ENCODE peak calls at places on chromosomes 7 and 10, in ten cellular contexts. S is mucosa of gallbladder, Q is NAMALWA, N is fibroblast of mammary gland, H is dermis blood vessel endothelial cell, K is HTR-8/SVneo, L is hippocampal formation, Y is NCI-H1048, G is NCI-H1436, U is A549. C is an unnamed sample.

GRCh38 chr10:103724074-103724473 is 131.3 kb downstream of the SH3PXD2A start:
- DNase-seq in U (no peak), L (no peak), Y (no peak), S (no peak), H (no peak), G (no peak), K (no peak), Q (no peak), N (no peak), C (no peak)

GRCh38 chr7:50379082-50379481 is 71.1 kb downstream of the FIGNL1 start:
- DNase-seq in K (no peak), H (no peak), Q (no peak), G (peak), S (no peak), U (no peak), N (no peak), L (no peak), Y (no peak), C (no peak)

GRCh38 chr7:123682690-123683089 is 27.0 kb downstream of the LMOD2 start:
- DNase-seq in S (no peak), Q (peak), U (peak), Y (no peak), N (peak), G (peak), H (peak), L (peak), K (peak), C (peak)

GRCh38 chr7:47580175-47580701 is 1.7 kb downstream of the TNS3 start:
- DNase-seq in U (peak), L (no peak), H (no peak), K (no peak), G (no peak), S (peak), Y (no peak), N (no peak), Q (no peak), C (peak)

GRCh38 chr7:18866359-18867036 is 250.9 kb downstream of the TWIST1 start:
- DNase-seq in S (peak), Q (no peak), L (no peak), Y (no peak), G (peak), H (peak), N (peak), K (peak), U (peak), C (peak)

GRCh38 chr10:689433-690226 is at the start of gene DIP2C:
- DNase-seq in U (peak), L (peak), Q (no peak), Y (peak), G (peak), S (peak), H (peak), K (peak), N (peak), C (peak)

GRCh38 chr10:108709927-108710722 is 1213.2 kb downstream of the XPNPEP1 start:
- DNase-seq in U (no peak), L (no peak), K (no peak), Q (no peak), Y (no peak), N (no peak), G (no peak), H (no peak), S (no peak), C (no peak)

GRCh38 chr7:1293950-1294728 is 61.5 kb downstream of the UNCX start:
- DNase-seq in S (no peak), Q (no peak), L (no peak), H (no peak), G (no peak), Y (no peak), N (no peak), U (no peak), K (no peak), C (no peak)

GRCh38 chr10:111410740-111411139 is 333.9 kb downstream of the ADRA2A start:
- DNase-seq in N (peak), K (no peak), H (no peak), U (no peak), G (no peak), L (no peak), S (no peak), Q (no peak), Y (no peak), C (no peak)

GRCh38 chr10:131702521-131703356 is 198.1 kb upstream of the PPP2R2D start:
- DNase-seq in U (no peak), H (no peak), Q (no peak), Y (no peak), G (no peak), S (no peak), N (no peak), L (no peak), K (no peak), C (no peak)

GRCh38 chr10:100356067-100357017 is 9.3 kb downstream of the SCD start:
- DNase-seq in S (no peak), U (no peak), H (no peak), Y (no peak), K (no peak), N (no peak), L (no peak), Q (no peak), G (no peak), C (no peak)

GRCh38 chr7:47326220-47326619 is 255.7 kb downstream of the TNS3 start:
- DNase-seq in H (peak), Y (no peak), Q (no peak), U (no peak), L (no peak), S (no peak), K (peak), G (no peak), N (peak), C (peak)

GRCh38 chr7:115274-115911 is 77.0 kb upstream of the FAM20C start:
- DNase-seq in G (no peak), U (no peak), N (peak), L (no peak), H (peak), Q (no peak), K (no peak), S (no peak), Y (no peak), C (peak)

GRCh38 chr10:110176122-110176521 is 31.3 kb upstream of the MXI1 start:
- DNase-seq in Q (no peak), H (peak), Y (no peak), U (no peak), N (no peak), K (no peak), G (no peak), S (no peak), L (no peak), C (no peak)

GRCh38 chr10:4931587-4931986 is 31.6 kb upstream of the AKR1C1 start:
- DNase-seq in Y (no peak), N (no peak), L (no peak), S (peak), K (no peak), Q (no peak), U (no peak), G (no peak), H (no peak), C (no peak)

GRCh38 chr7:134997214-134997885 is 11.0 kb downstream of the AGBL3 start:
- DNase-seq in L (no peak), Y (no peak), U (no peak), K (no peak), Q (no peak), S (no peak), G (no peak), N (no peak), H (no peak), C (no peak)

GRCh38 chr10:118626953-118627352 is 31.5 kb upstream of the PRLHR start:
- DNase-seq in L (no peak), U (no peak), N (peak), Y (no peak), S (no peak), H (no peak), Q (no peak), K (no peak), G (no peak), C (no peak)

GRCh38 chr10:8923096-8923495 is 868.6 kb downstream of the GATA3 start:
- DNase-seq in Q (no peak), L (no peak), N (no peak), S (no peak), H (no peak), G (no peak), K (no peak), Y (no peak), U (no peak), C (no peak)

GRCh38 chr10:107409517-107409916 is 245.0 kb upstream of the SORCS1 start:
- DNase-seq in H (no peak), Y (no peak), Q (peak), L (peak), G (no peak), K (no peak), U (no peak), S (peak), N (peak), C (peak)

GRCh38 chr7:16357921-16358320 is 63.4 kb downstream of the CRPPA start:
- DNase-seq in S (no peak), Y (no peak), L (no peak), G (no peak), H (no peak), K (no peak), N (no peak), U (no peak), Q (no peak), C (no peak)

GRCh38 chr7:128879461-128879938 is 16.8 kb downstream of the ATP6V1F start:
- DNase-seq in Q (no peak), H (no peak), Y (no peak), U (no peak), N (no peak), G (no peak), S (no peak), K (no peak), L (no peak), C (no peak)

GRCh38 chr10:92688927-92689662 is 660 bp upstream of the HHEX start:
- DNase-seq in H (peak), U (peak), K (peak), L (no peak), Q (peak), S (no peak), N (no peak), Y (no peak), G (no peak), C (peak)

GRCh38 chr10:128274938-128275337 is 148.7 kb upstream of the MKI67 start:
- DNase-seq in H (peak), K (no peak), L (no peak), Y (no peak), G (no peak), Q (no peak), N (peak), S (peak), U (no peak), C (peak)

GRCh38 chr10:17464545-17464944 is 10.2 kb upstream of the ST8SIA6 start:
- DNase-seq in N (no peak), Y (no peak), Q (no peak), S (no peak), G (no peak), K (no peak), U (no peak), H (no peak), L (no peak), C (no peak)

GRCh38 chr7:14836571-14837189 is 65.9 kb downstream of the DGKB start:
- DNase-seq in Q (no peak), S (no peak), G (peak), N (peak), U (no peak), Y (no peak), K (peak), L (peak), H (peak), C (peak)

GRCh38 chr7:147014596-147014995 is 898.0 kb downstream of the CNTNAP2 start:
- DNase-seq in S (no peak), Y (no peak), G (no peak), Q (no peak), U (no peak), K (no peak), N (peak), L (no peak), H (no peak), C (no peak)

GRCh38 chr10:122484276-122485060 is 23.1 kb downstream of the HTRA1 start:
- DNase-seq in S (no peak), N (no peak), L (no peak), G (no peak), Q (no peak), K (no peak), Y (no peak), H (no peak), U (no peak), C (no peak)

GRCh38 chr7:151168022-151168786 is 710 bp upstream of the GBX1 start:
- DNase-seq in G (no peak), N (no peak), S (no peak), Y (no peak), U (peak), Q (no peak), L (no peak), H (peak), K (peak), C (no peak)

GRCh38 chr7:13091974-13092707 is 404.7 kb downstream of the ARL4A start:
- DNase-seq in L (no peak), N (no peak), Y (no peak), H (no peak), Q (no peak), U (no peak), K (no peak), S (no peak), G (no peak), C (peak)

GRCh38 chr7:134789967-134790685 is 10.7 kb downstream of the CALD1 start:
- DNase-seq in U (no peak), Y (no peak), G (no peak), K (no peak), S (peak), L (no peak), H (no peak), N (peak), Q (no peak), C (peak)

GRCh38 chr10:81838950-81839349 is 36.0 kb upstream of the NRG3 start:
- DNase-seq in G (no peak), K (no peak), H (no peak), Y (no peak), L (no peak), S (no peak), N (no peak), Q (peak), U (no peak), C (no peak)

GRCh38 chr7:94698275-94698674 is 42.3 kb upstream of the SGCE start:
- DNase-seq in U (peak), Q (no peak), G (no peak), Y (no peak), L (no peak), N (peak), K (no peak), H (peak), S (no peak), C (peak)

GRCh38 chr10:7150349-7150748 is 260.5 kb downstream of the SFMBT2 start:
- DNase-seq in S (no peak), Y (no peak), H (no peak), L (no peak), N (no peak), G (no peak), U (no peak), K (no peak), Q (no peak), C (no peak)

GRCh38 chr10:101967119-101967518 is 88.9 kb downstream of the ARMH3 start:
- DNase-seq in H (no peak), L (no peak), G (no peak), K (no peak), N (no peak), U (no peak), S (no peak), Q (no peak), Y (no peak), C (no peak)

GRCh38 chr10:78236416-78237015 is 202.9 kb downstream of the RPS24 start:
- DNase-seq in L (no peak), U (no peak), K (no peak), Q (no peak), S (no peak), N (no peak), H (no peak), Y (no peak), G (no peak), C (no peak)